ENCODE peak calls at places on chromosome 1, in four cellular contexts. P, G, T and F are unnamed samples.

GRCh38 chr1:156172696-156173470 is 19.5 kb downstream of the SEMA4A start:
- DNase-seq in P (no peak), G (no peak), T (no peak), F (no peak)

GRCh38 chr1:217135569-217135915 is 412.3 kb upstream of the ESRRG start:
- DNase-seq in P (peak), G (no peak), T (peak), F (no peak)

GRCh38 chr1:58597076-58597475 is 20.0 kb upstream of the TACSTD2 start:
- DNase-seq in P (no peak), G (no peak), T (no peak), F (no peak)

GRCh38 chr1:96710708-96711477 is 10.7 kb upstream of the PTBP2 start:
- DNase-seq in P (no peak), G (no peak), T (no peak), F (no peak)

GRCh38 chr1:61839702-61840101 is 97.4 kb downstream of the PATJ start:
- DNase-seq in P (no peak), G (no peak), T (no peak), F (no peak)

GRCh38 chr1:44810101-44810761 is 1.9 kb downstream of the BTBD19 start:
- DNase-seq in P (no peak), G (no peak), T (peak), F (no peak)

GRCh38 chr1:220315070-220315839 is 43.0 kb upstream of the RAB3GAP2 start:
- DNase-seq in P (no peak), G (no peak), T (no peak), F (no peak)

GRCh38 chr1:32464191-32464715 is 619 bp upstream of the ZBTB8B start:
- DNase-seq in P (no peak), G (no peak), T (peak), F (no peak)

GRCh38 chr1:162004441-162004950 is 19.2 kb downstream of the OLFML2B start:
- DNase-seq in P (no peak), G (no peak), T (no peak), F (no peak)

GRCh38 chr1:226625326-226625725 is 76.8 kb downstream of the STUM start:
- DNase-seq in P (no peak), G (no peak), T (no peak), F (no peak)

GRCh38 chr1:101741910-101742309 is 254.8 kb downstream of the OLFM3 start:
- DNase-seq in P (no peak), G (no peak), T (no peak), F (no peak)

GRCh38 chr1:3237994-3238704 is 169.1 kb downstream of the PRDM16 start:
- DNase-seq in P (no peak), G (no peak), T (no peak), F (no peak)

GRCh38 chr1:21586222-21586621 is 77.0 kb downstream of the ALPL start:
- DNase-seq in P (no peak), G (no peak), T (no peak), F (no peak)

GRCh38 chr1:38013027-38013588 is 574 bp downstream of the UTP11 start:
- DNase-seq in P (no peak), G (no peak), T (no peak), F (no peak)

GRCh38 chr1:1748686-1749321 is 24.6 kb upstream of the CDK11A start:
- DNase-seq in P (no peak), G (no peak), T (no peak), F (no peak)

GRCh38 chr1:99680258-99680657 is 34.3 kb downstream of the PALMD start:
- DNase-seq in P (no peak), G (no peak), T (no peak), F (no peak)

GRCh38 chr1:75539230-75540116 is 71.4 kb downstream of the SLC44A5 start:
- DNase-seq in P (no peak), G (no peak), T (no peak), F (no peak)

GRCh38 chr1:51548986-51549619 is 30.0 kb upstream of the EPS15 start:
- DNase-seq in P (no peak), G (no peak), T (no peak), F (no peak)

GRCh38 chr1:34982820-34983376 is 2.2 kb downstream of the TMEM35B start:
- DNase-seq in P (no peak), G (no peak), T (no peak), F (no peak)

GRCh38 chr1:206693029-206693428 is 8.3 kb downstream of the MAPKAPK2 start:
- DNase-seq in P (no peak), G (no peak), T (no peak), F (peak)

GRCh38 chr1:205017036-205017435 is 26.0 kb upstream of the CNTN2 start:
- DNase-seq in P (no peak), G (no peak), T (no peak), F (no peak)